ENCODE peak calls at places on chromosomes 13 and 19, in ten cellular contexts. One of them, this sample, is unnamed.

GRCh38 chr13:37163626-37164365 is 58.3 kb upstream of the CSNK1A1L start:
- DNase-seq in H9: no peak
- DNase-seq in HFF-Myc: no peak
- DNase-seq in activated CD4-positive, alpha-beta T cell treated with anti-CD3 and anti-CD28 coated beads, Interleukin-2, amount 10 ng/mL, durations not matched to agents 7 days and 5 days: no peak
- DNase-seq in AG04450: no peak
- DNase-seq in activated T-helper 2 cell treated with anti-CD3 and anti-CD28 coated beads, Interferon-gamma antibody, Interleukin-2, Interleukin-4, amounts not matched to agents 10 μg/mL and 5 μg/mL and 100 μg/mL, durations not matched to agents 14 hours and 24 hours and 36 hours: no peak
- DNase-seq in HuH-7.5: no peak
- DNase-seq in left colon: no peak
- DNase-seq in retinal pigment epithelial cell: no peak
- DNase-seq in HCT116: no peak
- DNase-seq in this sample: no peak

GRCh38 chr19:1295169-1296012 is 9.7 kb downstream of the EFNA2 start:
- DNase-seq in H9: peak
- DNase-seq in HFF-Myc: no peak
- DNase-seq in activated CD4-positive, alpha-beta T cell treated with anti-CD3 and anti-CD28 coated beads, Interleukin-2, amount 10 ng/mL, durations not matched to agents 7 days and 5 days: peak
- DNase-seq in AG04450: no peak
- DNase-seq in activated T-helper 2 cell treated with anti-CD3 and anti-CD28 coated beads, Interferon-gamma antibody, Interleukin-2, Interleukin-4, amounts not matched to agents 10 μg/mL and 5 μg/mL and 100 μg/mL, durations not matched to agents 14 hours and 24 hours and 36 hours: no peak
- DNase-seq in HuH-7.5: no peak
- DNase-seq in left colon: no peak
- DNase-seq in retinal pigment epithelial cell: no peak
- DNase-seq in HCT116: no peak
- DNase-seq in this sample: no peak

GRCh38 chr19:15300533-15301194 is 31.7 kb downstream of the BRD4 start:
- DNase-seq in H9: no peak
- DNase-seq in HFF-Myc: no peak
- DNase-seq in activated CD4-positive, alpha-beta T cell treated with anti-CD3 and anti-CD28 coated beads, Interleukin-2, amount 10 ng/mL, durations not matched to agents 7 days and 5 days: peak
- DNase-seq in AG04450: peak
- DNase-seq in activated T-helper 2 cell treated with anti-CD3 and anti-CD28 coated beads, Interferon-gamma antibody, Interleukin-2, Interleukin-4, amounts not matched to agents 10 μg/mL and 5 μg/mL and 100 μg/mL, durations not matched to agents 14 hours and 24 hours and 36 hours: no peak
- DNase-seq in HuH-7.5: no peak
- DNase-seq in left colon: no peak
- DNase-seq in retinal pigment epithelial cell: no peak
- DNase-seq in HCT116: no peak
- DNase-seq in this sample: no peak

GRCh38 chr19:39695759-39696158 is 8.5 kb upstream of the LGALS14 start:
- DNase-seq in H9: no peak
- DNase-seq in HFF-Myc: no peak
- DNase-seq in activated CD4-positive, alpha-beta T cell treated with anti-CD3 and anti-CD28 coated beads, Interleukin-2, amount 10 ng/mL, durations not matched to agents 7 days and 5 days: no peak
- DNase-seq in AG04450: no peak
- DNase-seq in activated T-helper 2 cell treated with anti-CD3 and anti-CD28 coated beads, Interferon-gamma antibody, Interleukin-2, Interleukin-4, amounts not matched to agents 10 μg/mL and 5 μg/mL and 100 μg/mL, durations not matched to agents 14 hours and 24 hours and 36 hours: no peak
- DNase-seq in HuH-7.5: no peak
- DNase-seq in left colon: no peak
- DNase-seq in retinal pigment epithelial cell: no peak
- DNase-seq in HCT116: no peak
- DNase-seq in this sample: no peak

GRCh38 chr13:24106429-24106828 is 54.1 kb upstream of the SPATA13 start:
- DNase-seq in H9: no peak
- DNase-seq in HFF-Myc: no peak
- DNase-seq in activated CD4-positive, alpha-beta T cell treated with anti-CD3 and anti-CD28 coated beads, Interleukin-2, amount 10 ng/mL, durations not matched to agents 7 days and 5 days: no peak
- DNase-seq in AG04450: no peak
- DNase-seq in activated T-helper 2 cell treated with anti-CD3 and anti-CD28 coated beads, Interferon-gamma antibody, Interleukin-2, Interleukin-4, amounts not matched to agents 10 μg/mL and 5 μg/mL and 100 μg/mL, durations not matched to agents 14 hours and 24 hours and 36 hours: no peak
- DNase-seq in HuH-7.5: no peak
- DNase-seq in left colon: no peak
- DNase-seq in retinal pigment epithelial cell: no peak
- DNase-seq in HCT116: no peak
- DNase-seq in this sample: no peak

GRCh38 chr19:23956051-23956450 is 41.4 kb downstream of the ZNF726 start:
- DNase-seq in H9: no peak
- DNase-seq in HFF-Myc: no peak
- DNase-seq in activated CD4-positive, alpha-beta T cell treated with anti-CD3 and anti-CD28 coated beads, Interleukin-2, amount 10 ng/mL, durations not matched to agents 7 days and 5 days: no peak
- DNase-seq in AG04450: no peak
- DNase-seq in activated T-helper 2 cell treated with anti-CD3 and anti-CD28 coated beads, Interferon-gamma antibody, Interleukin-2, Interleukin-4, amounts not matched to agents 10 μg/mL and 5 μg/mL and 100 μg/mL, durations not matched to agents 14 hours and 24 hours and 36 hours: no peak
- DNase-seq in HuH-7.5: no peak
- DNase-seq in left colon: no peak
- DNase-seq in retinal pigment epithelial cell: no peak
- DNase-seq in HCT116: no peak
- DNase-seq in this sample: no peak

GRCh38 chr13:24097064-24097463 is 63.5 kb upstream of the SPATA13 start:
- DNase-seq in H9: no peak
- DNase-seq in HFF-Myc: no peak
- DNase-seq in activated CD4-positive, alpha-beta T cell treated with anti-CD3 and anti-CD28 coated beads, Interleukin-2, amount 10 ng/mL, durations not matched to agents 7 days and 5 days: peak
- DNase-seq in AG04450: peak
- DNase-seq in activated T-helper 2 cell treated with anti-CD3 and anti-CD28 coated beads, Interferon-gamma antibody, Interleukin-2, Interleukin-4, amounts not matched to agents 10 μg/mL and 5 μg/mL and 100 μg/mL, durations not matched to agents 14 hours and 24 hours and 36 hours: no peak
- DNase-seq in HuH-7.5: no peak
- DNase-seq in left colon: no peak
- DNase-seq in retinal pigment epithelial cell: peak
- DNase-seq in HCT116: no peak
- DNase-seq in this sample: no peak

GRCh38 chr13:47178090-47178950 is 281.5 kb upstream of the HTR2A start:
- DNase-seq in H9: no peak
- DNase-seq in HFF-Myc: no peak
- DNase-seq in activated CD4-positive, alpha-beta T cell treated with anti-CD3 and anti-CD28 coated beads, Interleukin-2, amount 10 ng/mL, durations not matched to agents 7 days and 5 days: no peak
- DNase-seq in AG04450: no peak
- DNase-seq in activated T-helper 2 cell treated with anti-CD3 and anti-CD28 coated beads, Interferon-gamma antibody, Interleukin-2, Interleukin-4, amounts not matched to agents 10 μg/mL and 5 μg/mL and 100 μg/mL, durations not matched to agents 14 hours and 24 hours and 36 hours: no peak
- DNase-seq in HuH-7.5: no peak
- DNase-seq in left colon: no peak
- DNase-seq in retinal pigment epithelial cell: no peak
- DNase-seq in HCT116: no peak
- DNase-seq in this sample: no peak

GRCh38 chr13:100394005-100394695 is 194.4 kb downstream of the GGACT start:
- DNase-seq in H9: no peak
- DNase-seq in HFF-Myc: peak
- DNase-seq in activated CD4-positive, alpha-beta T cell treated with anti-CD3 and anti-CD28 coated beads, Interleukin-2, amount 10 ng/mL, durations not matched to agents 7 days and 5 days: peak
- DNase-seq in AG04450: peak
- DNase-seq in activated T-helper 2 cell treated with anti-CD3 and anti-CD28 coated beads, Interferon-gamma antibody, Interleukin-2, Interleukin-4, amounts not matched to agents 10 μg/mL and 5 μg/mL and 100 μg/mL, durations not matched to agents 14 hours and 24 hours and 36 hours: peak
- DNase-seq in HuH-7.5: no peak
- DNase-seq in left colon: no peak
- DNase-seq in retinal pigment epithelial cell: no peak
- DNase-seq in HCT116: peak
- DNase-seq in this sample: no peak

GRCh38 chr13:39374741-39375189 is 228.2 kb downstream of the LHFPL6 start:
- DNase-seq in H9: no peak
- DNase-seq in HFF-Myc: no peak
- DNase-seq in activated CD4-positive, alpha-beta T cell treated with anti-CD3 and anti-CD28 coated beads, Interleukin-2, amount 10 ng/mL, durations not matched to agents 7 days and 5 days: no peak
- DNase-seq in AG04450: no peak
- DNase-seq in activated T-helper 2 cell treated with anti-CD3 and anti-CD28 coated beads, Interferon-gamma antibody, Interleukin-2, Interleukin-4, amounts not matched to agents 10 μg/mL and 5 μg/mL and 100 μg/mL, durations not matched to agents 14 hours and 24 hours and 36 hours: no peak
- DNase-seq in HuH-7.5: no peak
- DNase-seq in left colon: no peak
- DNase-seq in retinal pigment epithelial cell: no peak
- DNase-seq in HCT116: no peak
- DNase-seq in this sample: no peak

GRCh38 chr19:1873524-1874473 is 10.4 kb upstream of the KLF16 start:
- DNase-seq in H9: peak
- DNase-seq in HFF-Myc: no peak
- DNase-seq in activated CD4-positive, alpha-beta T cell treated with anti-CD3 and anti-CD28 coated beads, Interleukin-2, amount 10 ng/mL, durations not matched to agents 7 days and 5 days: no peak
- DNase-seq in AG04450: no peak
- DNase-seq in activated T-helper 2 cell treated with anti-CD3 and anti-CD28 coated beads, Interferon-gamma antibody, Interleukin-2, Interleukin-4, amounts not matched to agents 10 μg/mL and 5 μg/mL and 100 μg/mL, durations not matched to agents 14 hours and 24 hours and 36 hours: no peak
- DNase-seq in HuH-7.5: no peak
- DNase-seq in left colon: no peak
- DNase-seq in retinal pigment epithelial cell: no peak
- DNase-seq in HCT116: no peak
- DNase-seq in this sample: no peak

GRCh38 chr19:2517881-2518601 is 42.1 kb downstream of the GADD45B start:
- DNase-seq in H9: no peak
- DNase-seq in HFF-Myc: no peak
- DNase-seq in activated CD4-positive, alpha-beta T cell treated with anti-CD3 and anti-CD28 coated beads, Interleukin-2, amount 10 ng/mL, durations not matched to agents 7 days and 5 days: no peak
- DNase-seq in AG04450: no peak
- DNase-seq in activated T-helper 2 cell treated with anti-CD3 and anti-CD28 coated beads, Interferon-gamma antibody, Interleukin-2, Interleukin-4, amounts not matched to agents 10 μg/mL and 5 μg/mL and 100 μg/mL, durations not matched to agents 14 hours and 24 hours and 36 hours: no peak
- DNase-seq in HuH-7.5: no peak
- DNase-seq in left colon: no peak
- DNase-seq in retinal pigment epithelial cell: no peak
- DNase-seq in HCT116: no peak
- DNase-seq in this sample: no peak

GRCh38 chr13:40388617-40389016 is 277.8 kb downstream of the FOXO1 start:
- DNase-seq in H9: no peak
- DNase-seq in HFF-Myc: peak
- DNase-seq in activated CD4-positive, alpha-beta T cell treated with anti-CD3 and anti-CD28 coated beads, Interleukin-2, amount 10 ng/mL, durations not matched to agents 7 days and 5 days: peak
- DNase-seq in AG04450: no peak
- DNase-seq in activated T-helper 2 cell treated with anti-CD3 and anti-CD28 coated beads, Interferon-gamma antibody, Interleukin-2, Interleukin-4, amounts not matched to agents 10 μg/mL and 5 μg/mL and 100 μg/mL, durations not matched to agents 14 hours and 24 hours and 36 hours: peak
- DNase-seq in HuH-7.5: no peak
- DNase-seq in left colon: peak
- DNase-seq in retinal pigment epithelial cell: no peak
- DNase-seq in HCT116: no peak
- DNase-seq in this sample: no peak

GRCh38 chr19:9620842-9621155 is 233 bp downstream of the ZNF561 start:
- DNase-seq in H9: no peak
- DNase-seq in HFF-Myc: no peak
- DNase-seq in activated CD4-positive, alpha-beta T cell treated with anti-CD3 and anti-CD28 coated beads, Interleukin-2, amount 10 ng/mL, durations not matched to agents 7 days and 5 days: no peak
- DNase-seq in AG04450: no peak
- DNase-seq in activated T-helper 2 cell treated with anti-CD3 and anti-CD28 coated beads, Interferon-gamma antibody, Interleukin-2, Interleukin-4, amounts not matched to agents 10 μg/mL and 5 μg/mL and 100 μg/mL, durations not matched to agents 14 hours and 24 hours and 36 hours: no peak
- DNase-seq in HuH-7.5: no peak
- DNase-seq in left colon: no peak
- DNase-seq in retinal pigment epithelial cell: no peak
- DNase-seq in HCT116: no peak
- DNase-seq in this sample: peak

GRCh38 chr13:85266771-85267170 is 532.4 kb downstream of the SLITRK6 start:
- DNase-seq in H9: peak
- DNase-seq in HFF-Myc: no peak
- DNase-seq in activated CD4-positive, alpha-beta T cell treated with anti-CD3 and anti-CD28 coated beads, Interleukin-2, amount 10 ng/mL, durations not matched to agents 7 days and 5 days: no peak
- DNase-seq in AG04450: no peak
- DNase-seq in activated T-helper 2 cell treated with anti-CD3 and anti-CD28 coated beads, Interferon-gamma antibody, Interleukin-2, Interleukin-4, amounts not matched to agents 10 μg/mL and 5 μg/mL and 100 μg/mL, durations not matched to agents 14 hours and 24 hours and 36 hours: no peak
- DNase-seq in HuH-7.5: no peak
- DNase-seq in left colon: no peak
- DNase-seq in retinal pigment epithelial cell: no peak
- DNase-seq in HCT116: no peak
- DNase-seq in this sample: no peak

GRCh38 chr19:56091751-56092546 is 29.1 kb downstream of the ZNF787 start:
- DNase-seq in H9: peak
- DNase-seq in HFF-Myc: no peak
- DNase-seq in activated CD4-positive, alpha-beta T cell treated with anti-CD3 and anti-CD28 coated beads, Interleukin-2, amount 10 ng/mL, durations not matched to agents 7 days and 5 days: no peak
- DNase-seq in AG04450: no peak
- DNase-seq in activated T-helper 2 cell treated with anti-CD3 and anti-CD28 coated beads, Interferon-gamma antibody, Interleukin-2, Interleukin-4, amounts not matched to agents 10 μg/mL and 5 μg/mL and 100 μg/mL, durations not matched to agents 14 hours and 24 hours and 36 hours: no peak
- DNase-seq in HuH-7.5: no peak
- DNase-seq in left colon: no peak
- DNase-seq in retinal pigment epithelial cell: no peak
- DNase-seq in HCT116: no peak
- DNase-seq in this sample: no peak